ENCODE peak calls at places on chromosomes 12 and 14, in four cellular contexts. C is K562, H is WTC11, M is GM12878. A is an unnamed sample.

GRCh38 chr12:24709201-24709600 is 239.7 kb downstream of the BCAT1 start:
- DNase-seq in M (no peak), C (peak), H (no peak), A (no peak)

GRCh38 chr12:20547788-20548575 is 147.2 kb upstream of the SLCO1C1 start:
- DNase-seq in C (no peak), M (no peak), H (no peak), A (no peak)

GRCh38 chr12:83573676-83574075 is 887.0 kb downstream of the TMTC2 start:
- DNase-seq in C (no peak), H (no peak), M (no peak), A (no peak)

GRCh38 chr12:68454855-68455254 is 122.7 kb upstream of the MDM1 start:
- DNase-seq in H (no peak), M (no peak), C (no peak), A (no peak)

GRCh38 chr12:115423546-115423987 is 739.6 kb upstream of the TBX3 start:
- DNase-seq in M (no peak), H (no peak), C (no peak), A (peak)

GRCh38 chr12:50174971-50175715 is 8.0 kb upstream of the CERS5 start:
- DNase-seq in M (no peak), H (no peak), C (peak), A (peak)

GRCh38 chr12:48788852-48789775 is at the start of gene ADCY6:
- DNase-seq in M (no peak), C (peak), H (peak), A (peak)

GRCh38 chr14:76784881-76785280 is 23.6 kb downstream of the VASH1 start:
- DNase-seq in M (no peak), H (peak), C (peak), A (peak)

GRCh38 chr12:124625867-124626675 is 58.7 kb upstream of the NCOR2 start:
- DNase-seq in M (no peak), C (peak), H (no peak), A (peak)

GRCh38 chr12:111393700-111394275 is 11.9 kb upstream of the SH2B3 start:
- DNase-seq in C (peak), H (no peak), M (no peak), A (no peak)

GRCh38 chr12:6067152-6067916 is 57.1 kb downstream of the VWF start:
- DNase-seq in H (peak), C (peak), M (no peak), A (peak)

GRCh38 chr12:110600254-110600653 is 13.7 kb upstream of the TCTN1 start:
- DNase-seq in M (no peak), C (peak), H (no peak), A (peak)

GRCh38 chr12:15688838-15689237 is 100.3 kb downstream of the EPS8 start:
- DNase-seq in M (no peak), H (peak), C (no peak), A (no peak)

GRCh38 chr14:72061718-72062117 is 129.5 kb downstream of the RGS6 start:
- DNase-seq in M (no peak), C (no peak), H (no peak), A (no peak)

GRCh38 chr14:55448146-55448614 is 7.8 kb upstream of the TBPL2 start:
- DNase-seq in C (peak), H (no peak), M (no peak), A (no peak)
- TF ChIP-seq TCF7 in C (no peak), H (no peak), M (no peak), A (no peak)

GRCh38 chr14:82806016-82806415 is 1272.4 kb upstream of the SEL1L start:
- DNase-seq in H (no peak), M (no peak), C (no peak), A (no peak)

GRCh38 chr14:82811246-82811645 is 1277.6 kb upstream of the SEL1L start:
- DNase-seq in C (no peak), M (no peak), H (no peak), A (no peak)

GRCh38 chr14:82806426-82806825 is 1272.8 kb upstream of the SEL1L start:
- DNase-seq in M (no peak), H (no peak), C (no peak), A (no peak)
- TF ChIP-seq TCF7 in M (no peak), H (no peak), C (no peak), A (no peak)

GRCh38 chr14:37081220-37081619 is 91.2 kb downstream of the SLC25A21 start:
- DNase-seq in C (no peak), M (no peak), H (no peak), A (no peak)
- TF ChIP-seq TCF7 in C (no peak), M (no peak), H (no peak), A (no peak)

GRCh38 chr12:130334399-130334798 is 3.3 kb upstream of the PIWIL1 start:
- DNase-seq in H (no peak), M (no peak), C (no peak), A (no peak)
- TF ChIP-seq TCF7 in H (no peak), M (no peak), C (no peak), A (no peak)